ENCODE peak calls at places on chromosomes 11 and 22, in ten cellular contexts. D, I, Y, A, B, R, W, F, V and J are unnamed samples.
A peak's percentile ranks its signal among the peaks of the same experiment; 100 is the strongest.

GRCh38 chr22:31584804-31585160 is 77.2 kb downstream of the PISD start:
- DNase-seq in V (no peak), R (no peak), I (no peak), A (no peak), D (no peak), F (no peak), B (no peak), Y (no peak), W (no peak), J (no peak)

GRCh38 chr22:44266811-44267760 is 45.7 kb downstream of the SHISAL1 start:
- DNase-seq in Y (no peak), R (no peak), F (no peak), V (no peak), B (no peak), A (no peak), D (no peak), I (no peak), W (no peak), J (no peak)

GRCh38 chr11:120511804-120512726 is 517 bp downstream of the GRIK4 start:
- DNase-seq in F (no peak), W (no peak), R (no peak), B (no peak), A (no peak), I (no peak), D (no peak), V (no peak), Y (no peak), J (no peak)

GRCh38 chr11:12285106-12285505 is 92.3 kb upstream of the PARVA start:
- DNase-seq in I (no peak), D (no peak), V (no peak), R (no peak), F (no peak), W (no peak), Y (no peak), B (no peak), A (peak; percentile 77), J (no peak)

GRCh38 chr11:118918128-118918685 is 7.5 kb downstream of the BCL9L start:
- DNase-seq in V (no peak), F (no peak), A (peak; percentile 87), I (no peak), W (no peak), R (no peak), Y (no peak), D (peak; percentile 78), B (no peak), J (no peak)

GRCh38 chr11:86931059-86931964 is 23.9 kb downstream of the FZD4 start:
- DNase-seq in B (no peak), I (no peak), Y (no peak), D (no peak), R (no peak), F (no peak), V (no peak), W (no peak), A (no peak), J (no peak)

GRCh38 chr11:108343714-108344113 is 120.8 kb downstream of the ATM start:
- DNase-seq in I (no peak), R (no peak), F (no peak), V (no peak), B (no peak), Y (no peak), W (no peak), D (no peak), A (no peak), J (no peak)

GRCh38 chr11:82980292-82980691 is 78.8 kb downstream of the DDIAS start:
- DNase-seq in R (no peak), F (no peak), Y (no peak), A (peak; percentile 31), W (no peak), I (no peak), D (no peak), B (peak; percentile 17), V (no peak), J (no peak)

GRCh38 chr11:75667268-75667830 is 1.5 kb downstream of the MAP6 start:
- DNase-seq in W (no peak), D (peak; percentile 75), A (no peak), F (peak; percentile 26), I (peak; percentile 43), V (no peak), B (peak; percentile 38), Y (no peak), R (no peak), J (no peak)

GRCh38 chr11:68128682-68129327 is 7.6 kb upstream of the CHKA start:
- DNase-seq in F (no peak), R (no peak), B (no peak), A (no peak), V (no peak), I (peak; percentile 94), W (no peak), D (no peak), Y (no peak), J (no peak)

GRCh38 chr11:20259506-20259905 is 99.2 kb upstream of the DBX1 start:
- DNase-seq in Y (no peak), I (no peak), A (no peak), B (no peak), R (no peak), V (no peak), D (no peak), F (no peak), W (no peak), J (no peak)

GRCh38 chr11:16280256-16280682 is 76.1 kb downstream of the SOX6 start:
- DNase-seq in A (no peak), B (no peak), V (no peak), Y (peak; percentile 5), D (no peak), W (no peak), F (no peak), I (no peak), R (no peak), J (no peak)

GRCh38 chr11:14713518-14714244 is 70.1 kb downstream of the PDE3B start:
- DNase-seq in W (no peak), Y (no peak), A (no peak), V (no peak), I (no peak), D (no peak), R (no peak), B (no peak), F (no peak), J (no peak)

GRCh38 chr11:72358461-72359405 is 75.6 kb downstream of the CLPB start:
- DNase-seq in W (no peak), R (no peak), V (no peak), D (no peak), F (no peak), A (no peak), B (no peak), Y (no peak), I (no peak), J (no peak)

GRCh38 chr11:115525600-115526006 is 21.4 kb upstream of the CADM1 start:
- DNase-seq in W (no peak), Y (no peak), I (no peak), F (no peak), D (no peak), R (no peak), V (no peak), B (no peak), A (no peak), J (no peak)

GRCh38 chr22:38873469-38874411 is 1.7 kb upstream of the CBX6 start:
- DNase-seq in D (peak; percentile 46), V (peak; percentile 63), B (no peak), A (no peak), R (no peak), W (no peak), I (no peak), F (no peak), Y (no peak), J (no peak)

GRCh38 chr11:125358254-125358840 is 137.7 kb downstream of the FEZ1 start:
- DNase-seq in D (no peak), Y (no peak), V (no peak), B (no peak), R (no peak), W (no peak), F (no peak), A (no peak), I (no peak), J (no peak)

GRCh38 chr11:115133810-115134209 is 370.4 kb downstream of the CADM1 start:
- DNase-seq in R (no peak), A (no peak), I (no peak), V (no peak), Y (no peak), W (no peak), F (no peak), B (no peak), D (no peak), J (no peak)

GRCh38 chr11:68146704-68147474 is 25.7 kb upstream of the CHKA start:
- DNase-seq in A (no peak), D (no peak), B (peak; percentile 89), W (no peak), R (no peak), Y (no peak), F (no peak), I (peak; percentile 100), V (no peak), J (no peak)

GRCh38 chr11:120216426-120217102 is 5.7 kb downstream of the OAF start:
- DNase-seq in F (no peak), B (no peak), D (no peak), R (no peak), I (no peak), Y (no peak), A (no peak), V (no peak), W (no peak), J (no peak)